ENCODE peak calls at places on chromosomes 3 and 15, in ten cellular contexts. One of them, this sample, is unnamed.

GRCh38 chr3:191296041-191296541 is 33.1 kb upstream of the CCDC50 start:
- DNase-seq in stimulated activated CD8-positive, alpha-beta memory T cell treated with anti-CD3 and anti-CD28 coated beads, Interleukin-2, amount 100 ng/mL, for 48 hours: no peak
- DNase-seq in naive B cell: peak; percentile 83
- DNase-seq in esophagus squamous epithelium: no peak
- DNase-seq in right cardiac atrium: no peak
- DNase-seq in NCI-H2081: no peak
- DNase-seq in activated effector memory CD4-positive, alpha-beta T cell treated with anti-CD3 and anti-CD28 coated beads, Interleukin-2, amount 50 U/mL, for 16 hours: no peak
- DNase-seq in GF-D8: no peak
- DNase-seq in brain pericyte: no peak
- DNase-seq in hypothalamus: no peak
- DNase-seq in this sample: no peak

GRCh38 chr3:100106531-100107155 is 7.7 kb downstream of the FILIP1L start:
- DNase-seq in activated effector memory CD4-positive, alpha-beta T cell treated with anti-CD3 and anti-CD28 coated beads, Interleukin-2, amount 50 U/mL, for 16 hours: no peak
- DNase-seq in brain pericyte: no peak
- DNase-seq in naive B cell: no peak
- DNase-seq in hypothalamus: no peak
- DNase-seq in stimulated activated CD8-positive, alpha-beta memory T cell treated with anti-CD3 and anti-CD28 coated beads, Interleukin-2, amount 100 ng/mL, for 48 hours: no peak
- DNase-seq in esophagus squamous epithelium: no peak
- DNase-seq in NCI-H2081: no peak
- DNase-seq in GF-D8: no peak
- DNase-seq in right cardiac atrium: no peak
- DNase-seq in this sample: no peak

GRCh38 chr3:53142986-53143385 is 12.8 kb upstream of the RFT1 start:
- DNase-seq in right cardiac atrium: no peak
- DNase-seq in brain pericyte: no peak
- DNase-seq in hypothalamus: no peak
- DNase-seq in GF-D8: peak; percentile 76
- DNase-seq in esophagus squamous epithelium: no peak
- DNase-seq in naive B cell: no peak
- DNase-seq in stimulated activated CD8-positive, alpha-beta memory T cell treated with anti-CD3 and anti-CD28 coated beads, Interleukin-2, amount 100 ng/mL, for 48 hours: no peak
- DNase-seq in activated effector memory CD4-positive, alpha-beta T cell treated with anti-CD3 and anti-CD28 coated beads, Interleukin-2, amount 50 U/mL, for 16 hours: no peak
- DNase-seq in NCI-H2081: no peak
- DNase-seq in this sample: no peak

GRCh38 chr3:20072422-20072821 is 32.2 kb downstream of the KAT2B start:
- DNase-seq in hypothalamus: no peak
- DNase-seq in brain pericyte: no peak
- DNase-seq in activated effector memory CD4-positive, alpha-beta T cell treated with anti-CD3 and anti-CD28 coated beads, Interleukin-2, amount 50 U/mL, for 16 hours: no peak
- DNase-seq in esophagus squamous epithelium: no peak
- DNase-seq in right cardiac atrium: no peak
- DNase-seq in GF-D8: no peak
- DNase-seq in stimulated activated CD8-positive, alpha-beta memory T cell treated with anti-CD3 and anti-CD28 coated beads, Interleukin-2, amount 100 ng/mL, for 48 hours: no peak
- DNase-seq in naive B cell: no peak
- DNase-seq in NCI-H2081: no peak
- DNase-seq in this sample: no peak

GRCh38 chr3:122572940-122573412 is 4.5 kb upstream of the PARP15 start:
- DNase-seq in GF-D8: no peak
- DNase-seq in right cardiac atrium: no peak
- DNase-seq in hypothalamus: no peak
- DNase-seq in NCI-H2081: no peak
- DNase-seq in stimulated activated CD8-positive, alpha-beta memory T cell treated with anti-CD3 and anti-CD28 coated beads, Interleukin-2, amount 100 ng/mL, for 48 hours: peak; percentile 8
- DNase-seq in esophagus squamous epithelium: no peak
- DNase-seq in activated effector memory CD4-positive, alpha-beta T cell treated with anti-CD3 and anti-CD28 coated beads, Interleukin-2, amount 50 U/mL, for 16 hours: no peak
- DNase-seq in naive B cell: peak; percentile 57
- DNase-seq in brain pericyte: no peak
- DNase-seq in this sample: no peak

GRCh38 chr3:192878374-192878773 is 39.3 kb downstream of the MB21D2 start:
- DNase-seq in naive B cell: no peak
- DNase-seq in brain pericyte: no peak
- DNase-seq in hypothalamus: no peak
- DNase-seq in activated effector memory CD4-positive, alpha-beta T cell treated with anti-CD3 and anti-CD28 coated beads, Interleukin-2, amount 50 U/mL, for 16 hours: no peak
- DNase-seq in stimulated activated CD8-positive, alpha-beta memory T cell treated with anti-CD3 and anti-CD28 coated beads, Interleukin-2, amount 100 ng/mL, for 48 hours: no peak
- DNase-seq in GF-D8: no peak
- DNase-seq in esophagus squamous epithelium: no peak
- DNase-seq in right cardiac atrium: no peak
- DNase-seq in NCI-H2081: no peak
- DNase-seq in this sample: no peak

GRCh38 chr15:95996494-95996893 is 334.0 kb upstream of the NR2F2 start:
- DNase-seq in right cardiac atrium: no peak
- DNase-seq in activated effector memory CD4-positive, alpha-beta T cell treated with anti-CD3 and anti-CD28 coated beads, Interleukin-2, amount 50 U/mL, for 16 hours: no peak
- DNase-seq in hypothalamus: no peak
- DNase-seq in GF-D8: no peak
- DNase-seq in brain pericyte: no peak
- DNase-seq in esophagus squamous epithelium: no peak
- DNase-seq in NCI-H2081: no peak
- DNase-seq in naive B cell: no peak
- DNase-seq in stimulated activated CD8-positive, alpha-beta memory T cell treated with anti-CD3 and anti-CD28 coated beads, Interleukin-2, amount 100 ng/mL, for 48 hours: no peak
- DNase-seq in this sample: no peak

GRCh38 chr3:197306374-197307086 is 8.1 kb upstream of the DLG1 start:
- DNase-seq in naive B cell: no peak
- DNase-seq in esophagus squamous epithelium: no peak
- DNase-seq in stimulated activated CD8-positive, alpha-beta memory T cell treated with anti-CD3 and anti-CD28 coated beads, Interleukin-2, amount 100 ng/mL, for 48 hours: no peak
- DNase-seq in brain pericyte: no peak
- DNase-seq in right cardiac atrium: no peak
- DNase-seq in activated effector memory CD4-positive, alpha-beta T cell treated with anti-CD3 and anti-CD28 coated beads, Interleukin-2, amount 50 U/mL, for 16 hours: no peak
- DNase-seq in hypothalamus: no peak
- DNase-seq in GF-D8: no peak
- DNase-seq in NCI-H2081: no peak
- DNase-seq in this sample: no peak

GRCh38 chr3:197322149-197322548 is 23.7 kb upstream of the DLG1 start:
- DNase-seq in stimulated activated CD8-positive, alpha-beta memory T cell treated with anti-CD3 and anti-CD28 coated beads, Interleukin-2, amount 100 ng/mL, for 48 hours: no peak
- DNase-seq in naive B cell: no peak
- DNase-seq in activated effector memory CD4-positive, alpha-beta T cell treated with anti-CD3 and anti-CD28 coated beads, Interleukin-2, amount 50 U/mL, for 16 hours: no peak
- DNase-seq in esophagus squamous epithelium: no peak
- DNase-seq in NCI-H2081: no peak
- DNase-seq in hypothalamus: no peak
- DNase-seq in brain pericyte: no peak
- DNase-seq in right cardiac atrium: no peak
- DNase-seq in GF-D8: no peak
- DNase-seq in this sample: no peak

GRCh38 chr3:17233398-17233800 is 348.6 kb downstream of the PLCL2 start:
- DNase-seq in GF-D8: no peak
- DNase-seq in brain pericyte: peak; percentile 24
- DNase-seq in activated effector memory CD4-positive, alpha-beta T cell treated with anti-CD3 and anti-CD28 coated beads, Interleukin-2, amount 50 U/mL, for 16 hours: no peak
- DNase-seq in stimulated activated CD8-positive, alpha-beta memory T cell treated with anti-CD3 and anti-CD28 coated beads, Interleukin-2, amount 100 ng/mL, for 48 hours: no peak
- DNase-seq in hypothalamus: no peak
- DNase-seq in right cardiac atrium: no peak
- DNase-seq in naive B cell: peak; percentile 48
- DNase-seq in esophagus squamous epithelium: no peak
- DNase-seq in NCI-H2081: peak; percentile 76
- DNase-seq in this sample: no peak

GRCh38 chr15:39976291-39977274 is 42.7 kb downstream of the EIF2AK4 start:
- DNase-seq in stimulated activated CD8-positive, alpha-beta memory T cell treated with anti-CD3 and anti-CD28 coated beads, Interleukin-2, amount 100 ng/mL, for 48 hours: no peak
- DNase-seq in hypothalamus: peak; percentile 40
- DNase-seq in activated effector memory CD4-positive, alpha-beta T cell treated with anti-CD3 and anti-CD28 coated beads, Interleukin-2, amount 50 U/mL, for 16 hours: no peak
- DNase-seq in naive B cell: no peak
- DNase-seq in brain pericyte: peak; percentile 15
- DNase-seq in GF-D8: no peak
- DNase-seq in esophagus squamous epithelium: no peak
- DNase-seq in right cardiac atrium: peak; percentile 72
- DNase-seq in NCI-H2081: peak; percentile 65
- DNase-seq in this sample: peak; percentile 44

GRCh38 chr3:138081371-138082084 is 33.9 kb downstream of the DZIP1L start:
- DNase-seq in NCI-H2081: no peak
- DNase-seq in right cardiac atrium: no peak
- DNase-seq in GF-D8: no peak
- DNase-seq in activated effector memory CD4-positive, alpha-beta T cell treated with anti-CD3 and anti-CD28 coated beads, Interleukin-2, amount 50 U/mL, for 16 hours: no peak
- DNase-seq in stimulated activated CD8-positive, alpha-beta memory T cell treated with anti-CD3 and anti-CD28 coated beads, Interleukin-2, amount 100 ng/mL, for 48 hours: no peak
- DNase-seq in hypothalamus: no peak
- DNase-seq in brain pericyte: no peak
- DNase-seq in esophagus squamous epithelium: no peak
- DNase-seq in naive B cell: no peak
- DNase-seq in this sample: no peak

GRCh38 chr15:101277943-101278564 is 769 bp upstream of the SELENOS start:
- DNase-seq in GF-D8: no peak
- DNase-seq in naive B cell: no peak
- DNase-seq in brain pericyte: no peak
- DNase-seq in esophagus squamous epithelium: no peak
- DNase-seq in right cardiac atrium: no peak
- DNase-seq in stimulated activated CD8-positive, alpha-beta memory T cell treated with anti-CD3 and anti-CD28 coated beads, Interleukin-2, amount 100 ng/mL, for 48 hours: no peak
- DNase-seq in NCI-H2081: no peak
- DNase-seq in activated effector memory CD4-positive, alpha-beta T cell treated with anti-CD3 and anti-CD28 coated beads, Interleukin-2, amount 50 U/mL, for 16 hours: no peak
- DNase-seq in hypothalamus: no peak
- DNase-seq in this sample: no peak

GRCh38 chr3:126765187-126766069 is 61.4 kb downstream of the CHCHD6 start:
- DNase-seq in naive B cell: no peak
- DNase-seq in stimulated activated CD8-positive, alpha-beta memory T cell treated with anti-CD3 and anti-CD28 coated beads, Interleukin-2, amount 100 ng/mL, for 48 hours: no peak
- DNase-seq in brain pericyte: no peak
- DNase-seq in GF-D8: no peak
- DNase-seq in hypothalamus: no peak
- DNase-seq in esophagus squamous epithelium: no peak
- DNase-seq in right cardiac atrium: no peak
- DNase-seq in NCI-H2081: no peak
- DNase-seq in activated effector memory CD4-positive, alpha-beta T cell treated with anti-CD3 and anti-CD28 coated beads, Interleukin-2, amount 50 U/mL, for 16 hours: no peak
- DNase-seq in this sample: no peak

GRCh38 chr3:52339612-52340011 is 23.5 kb downstream of the DNAH1 start:
- DNase-seq in right cardiac atrium: no peak
- DNase-seq in naive B cell: peak; percentile 71
- DNase-seq in stimulated activated CD8-positive, alpha-beta memory T cell treated with anti-CD3 and anti-CD28 coated beads, Interleukin-2, amount 100 ng/mL, for 48 hours: no peak
- DNase-seq in NCI-H2081: peak; percentile 79
- DNase-seq in GF-D8: peak; percentile 38
- DNase-seq in brain pericyte: peak; percentile 32
- DNase-seq in hypothalamus: no peak
- DNase-seq in activated effector memory CD4-positive, alpha-beta T cell treated with anti-CD3 and anti-CD28 coated beads, Interleukin-2, amount 50 U/mL, for 16 hours: no peak
- DNase-seq in esophagus squamous epithelium: no peak
- DNase-seq in this sample: no peak

GRCh38 chr15:95152741-95153140 is 921.4 kb downstream of the MCTP2 start:
- DNase-seq in activated effector memory CD4-positive, alpha-beta T cell treated with anti-CD3 and anti-CD28 coated beads, Interleukin-2, amount 50 U/mL, for 16 hours: no peak
- DNase-seq in NCI-H2081: no peak
- DNase-seq in esophagus squamous epithelium: no peak
- DNase-seq in hypothalamus: no peak
- DNase-seq in GF-D8: no peak
- DNase-seq in right cardiac atrium: no peak
- DNase-seq in brain pericyte: no peak
- DNase-seq in stimulated activated CD8-positive, alpha-beta memory T cell treated with anti-CD3 and anti-CD28 coated beads, Interleukin-2, amount 100 ng/mL, for 48 hours: no peak
- DNase-seq in naive B cell: no peak
- DNase-seq in this sample: no peak

GRCh38 chr15:60299452-60300047 is 98.2 kb downstream of the ANXA2 start:
- DNase-seq in hypothalamus: no peak
- DNase-seq in brain pericyte: no peak
- DNase-seq in GF-D8: no peak
- DNase-seq in stimulated activated CD8-positive, alpha-beta memory T cell treated with anti-CD3 and anti-CD28 coated beads, Interleukin-2, amount 100 ng/mL, for 48 hours: no peak
- DNase-seq in esophagus squamous epithelium: no peak
- DNase-seq in activated effector memory CD4-positive, alpha-beta T cell treated with anti-CD3 and anti-CD28 coated beads, Interleukin-2, amount 50 U/mL, for 16 hours: no peak
- DNase-seq in naive B cell: no peak
- DNase-seq in right cardiac atrium: peak; percentile 17
- DNase-seq in NCI-H2081: peak; percentile 98
- DNase-seq in this sample: peak; percentile 4

GRCh38 chr15:64426845-64427465 is 33.4 kb upstream of the ZNF609 start:
- DNase-seq in hypothalamus: no peak
- DNase-seq in GF-D8: peak; percentile 40
- DNase-seq in activated effector memory CD4-positive, alpha-beta T cell treated with anti-CD3 and anti-CD28 coated beads, Interleukin-2, amount 50 U/mL, for 16 hours: no peak
- DNase-seq in naive B cell: no peak
- DNase-seq in right cardiac atrium: no peak
- DNase-seq in NCI-H2081: peak; percentile 29
- DNase-seq in esophagus squamous epithelium: no peak
- DNase-seq in stimulated activated CD8-positive, alpha-beta memory T cell treated with anti-CD3 and anti-CD28 coated beads, Interleukin-2, amount 100 ng/mL, for 48 hours: no peak
- DNase-seq in brain pericyte: no peak
- DNase-seq in this sample: no peak

GRCh38 chr15:95247068-95247984 is 1016.0 kb downstream of the MCTP2 start:
- DNase-seq in esophagus squamous epithelium: no peak
- DNase-seq in brain pericyte: peak; percentile 86
- DNase-seq in right cardiac atrium: no peak
- DNase-seq in hypothalamus: no peak
- DNase-seq in NCI-H2081: peak; percentile 1
- DNase-seq in stimulated activated CD8-positive, alpha-beta memory T cell treated with anti-CD3 and anti-CD28 coated beads, Interleukin-2, amount 100 ng/mL, for 48 hours: no peak
- DNase-seq in GF-D8: no peak
- DNase-seq in activated effector memory CD4-positive, alpha-beta T cell treated with anti-CD3 and anti-CD28 coated beads, Interleukin-2, amount 50 U/mL, for 16 hours: no peak
- DNase-seq in naive B cell: no peak
- DNase-seq in this sample: no peak

GRCh38 chr15:51869074-51869425 is 39.6 kb downstream of the TMOD3 start:
- DNase-seq in brain pericyte: no peak
- DNase-seq in NCI-H2081: no peak
- DNase-seq in naive B cell: no peak
- DNase-seq in stimulated activated CD8-positive, alpha-beta memory T cell treated with anti-CD3 and anti-CD28 coated beads, Interleukin-2, amount 100 ng/mL, for 48 hours: no peak
- DNase-seq in esophagus squamous epithelium: no peak
- DNase-seq in activated effector memory CD4-positive, alpha-beta T cell treated with anti-CD3 and anti-CD28 coated beads, Interleukin-2, amount 50 U/mL, for 16 hours: no peak
- DNase-seq in hypothalamus: no peak
- DNase-seq in GF-D8: no peak
- DNase-seq in right cardiac atrium: no peak
- DNase-seq in this sample: no peak

GRCh38 chr15:80161473-80162016 is 8.7 kb downstream of the FAH start:
- DNase-seq in naive B cell: no peak
- DNase-seq in brain pericyte: no peak
- DNase-seq in activated effector memory CD4-positive, alpha-beta T cell treated with anti-CD3 and anti-CD28 coated beads, Interleukin-2, amount 50 U/mL, for 16 hours: no peak
- DNase-seq in hypothalamus: no peak
- DNase-seq in stimulated activated CD8-positive, alpha-beta memory T cell treated with anti-CD3 and anti-CD28 coated beads, Interleukin-2, amount 100 ng/mL, for 48 hours: no peak
- DNase-seq in GF-D8: no peak
- DNase-seq in right cardiac atrium: no peak
- DNase-seq in NCI-H2081: no peak
- DNase-seq in esophagus squamous epithelium: no peak
- DNase-seq in this sample: no peak

GRCh38 chr3:87228316-87228715 is 1.2 kb downstream of the CHMP2B start:
- DNase-seq in NCI-H2081: no peak
- DNase-seq in hypothalamus: no peak
- DNase-seq in stimulated activated CD8-positive, alpha-beta memory T cell treated with anti-CD3 and anti-CD28 coated beads, Interleukin-2, amount 100 ng/mL, for 48 hours: no peak
- DNase-seq in activated effector memory CD4-positive, alpha-beta T cell treated with anti-CD3 and anti-CD28 coated beads, Interleukin-2, amount 50 U/mL, for 16 hours: no peak
- DNase-seq in right cardiac atrium: no peak
- DNase-seq in GF-D8: no peak
- DNase-seq in esophagus squamous epithelium: no peak
- DNase-seq in naive B cell: no peak
- DNase-seq in brain pericyte: no peak
- DNase-seq in this sample: no peak

GRCh38 chr15:62740141-62741004 is 302.2 kb upstream of the TPM1 start:
- DNase-seq in activated effector memory CD4-positive, alpha-beta T cell treated with anti-CD3 and anti-CD28 coated beads, Interleukin-2, amount 50 U/mL, for 16 hours: no peak
- DNase-seq in hypothalamus: no peak
- DNase-seq in NCI-H2081: no peak
- DNase-seq in right cardiac atrium: no peak
- DNase-seq in GF-D8: no peak
- DNase-seq in brain pericyte: no peak
- DNase-seq in stimulated activated CD8-positive, alpha-beta memory T cell treated with anti-CD3 and anti-CD28 coated beads, Interleukin-2, amount 100 ng/mL, for 48 hours: no peak
- DNase-seq in naive B cell: no peak
- DNase-seq in esophagus squamous epithelium: no peak
- DNase-seq in this sample: peak; percentile 72

GRCh38 chr15:90650117-90650955 is 66.8 kb upstream of the BLM start:
- DNase-seq in NCI-H2081: no peak
- DNase-seq in GF-D8: peak; percentile 28
- DNase-seq in stimulated activated CD8-positive, alpha-beta memory T cell treated with anti-CD3 and anti-CD28 coated beads, Interleukin-2, amount 100 ng/mL, for 48 hours: no peak
- DNase-seq in right cardiac atrium: no peak
- DNase-seq in activated effector memory CD4-positive, alpha-beta T cell treated with anti-CD3 and anti-CD28 coated beads, Interleukin-2, amount 50 U/mL, for 16 hours: peak; percentile 53
- DNase-seq in naive B cell: no peak
- DNase-seq in brain pericyte: no peak
- DNase-seq in hypothalamus: no peak
- DNase-seq in esophagus squamous epithelium: no peak
- DNase-seq in this sample: no peak

GRCh38 chr3:103388214-103388613 is 953.4 kb downstream of the ZPLD1 start:
- DNase-seq in esophagus squamous epithelium: no peak
- DNase-seq in stimulated activated CD8-positive, alpha-beta memory T cell treated with anti-CD3 and anti-CD28 coated beads, Interleukin-2, amount 100 ng/mL, for 48 hours: no peak
- DNase-seq in hypothalamus: no peak
- DNase-seq in GF-D8: no peak
- DNase-seq in brain pericyte: no peak
- DNase-seq in naive B cell: no peak
- DNase-seq in activated effector memory CD4-positive, alpha-beta T cell treated with anti-CD3 and anti-CD28 coated beads, Interleukin-2, amount 50 U/mL, for 16 hours: no peak
- DNase-seq in NCI-H2081: no peak
- DNase-seq in right cardiac atrium: no peak
- DNase-seq in this sample: no peak

GRCh38 chr3:86982883-86983282 is 8.1 kb downstream of the VGLL3 start:
- DNase-seq in activated effector memory CD4-positive, alpha-beta T cell treated with anti-CD3 and anti-CD28 coated beads, Interleukin-2, amount 50 U/mL, for 16 hours: no peak
- DNase-seq in NCI-H2081: no peak
- DNase-seq in right cardiac atrium: no peak
- DNase-seq in brain pericyte: no peak
- DNase-seq in hypothalamus: no peak
- DNase-seq in GF-D8: no peak
- DNase-seq in naive B cell: no peak
- DNase-seq in esophagus squamous epithelium: no peak
- DNase-seq in stimulated activated CD8-positive, alpha-beta memory T cell treated with anti-CD3 and anti-CD28 coated beads, Interleukin-2, amount 100 ng/mL, for 48 hours: no peak
- DNase-seq in this sample: no peak

GRCh38 chr15:32669870-32670623 is 28.5 kb downstream of the SCG5 start:
- DNase-seq in activated effector memory CD4-positive, alpha-beta T cell treated with anti-CD3 and anti-CD28 coated beads, Interleukin-2, amount 50 U/mL, for 16 hours: no peak
- DNase-seq in GF-D8: no peak
- DNase-seq in brain pericyte: peak; percentile 80
- DNase-seq in stimulated activated CD8-positive, alpha-beta memory T cell treated with anti-CD3 and anti-CD28 coated beads, Interleukin-2, amount 100 ng/mL, for 48 hours: no peak
- DNase-seq in hypothalamus: no peak
- DNase-seq in esophagus squamous epithelium: no peak
- DNase-seq in right cardiac atrium: peak; percentile 44
- DNase-seq in naive B cell: no peak
- DNase-seq in NCI-H2081: peak; percentile 21
- DNase-seq in this sample: peak; percentile 48

GRCh38 chr3:128009952-128010846 is 42.0 kb upstream of the SEC61A1 start:
- DNase-seq in NCI-H2081: no peak
- DNase-seq in naive B cell: no peak
- DNase-seq in GF-D8: peak; percentile 21
- DNase-seq in stimulated activated CD8-positive, alpha-beta memory T cell treated with anti-CD3 and anti-CD28 coated beads, Interleukin-2, amount 100 ng/mL, for 48 hours: no peak
- DNase-seq in brain pericyte: no peak
- DNase-seq in hypothalamus: no peak
- DNase-seq in right cardiac atrium: no peak
- DNase-seq in esophagus squamous epithelium: no peak
- DNase-seq in activated effector memory CD4-positive, alpha-beta T cell treated with anti-CD3 and anti-CD28 coated beads, Interleukin-2, amount 50 U/mL, for 16 hours: no peak
- DNase-seq in this sample: no peak

This sample was measured in anterior cingulate cortex.